ENCODE peak calls at places on chromosome 18, in five cellular contexts. P, O, U, J and N are unnamed samples.

GRCh38 chr18:58800582-58800981 is 64.1 kb upstream of the ZNF532 start:
- DNase-seq in O (no peak), U (no peak), P (no peak), J (no peak), N (no peak)

GRCh38 chr18:35729971-35730668 is 148.6 kb downstream of the GALNT1 start:
- DNase-seq in J (no peak), O (no peak), P (no peak), U (no peak), N (no peak)

GRCh38 chr18:61394983-61395382 is 61.8 kb downstream of the CDH20 start:
- DNase-seq in U (no peak), P (no peak), O (no peak), J (no peak), N (no peak)

GRCh38 chr18:23377669-23378469 is 75.2 kb upstream of the RIOK3 start:
- DNase-seq in O (no peak), J (no peak), U (no peak), P (peak), N (no peak)

GRCh38 chr18:14971461-14972185 is 223.7 kb downstream of the ANKRD30B start:
- DNase-seq in O (no peak), P (no peak), U (no peak), J (no peak), N (no peak)

GRCh38 chr18:62586148-62586774 is 63.4 kb downstream of the ZCCHC2 start:
- DNase-seq in O (peak), P (peak), J (peak), U (peak), N (peak)

GRCh38 chr18:45745817-45746461 is 22.0 kb downstream of the SLC14A1 start:
- DNase-seq in J (no peak), O (no peak), U (no peak), P (no peak), N (no peak)

GRCh38 chr18:25599443-25599842 is 247.5 kb upstream of the ZNF521 start:
- DNase-seq in U (no peak), P (no peak), J (no peak), O (no peak), N (no peak)

GRCh38 chr18:24142376-24142775 is 3.5 kb downstream of the CABYR start:
- DNase-seq in O (no peak), P (no peak), J (no peak), U (no peak), N (no peak)